ENCODE peak calls at places on chromosomes 3 and 15, in eight cellular contexts. D, U, W, K, Z, V, X and H are unnamed samples.

GRCh38 chr15:92801412-92801773 is 98.7 kb upstream of the CHD2 start:
- DNase-seq in D (no peak), U (no peak), W (no peak), K (no peak), Z (no peak), V (no peak), X (peak; percentile 98), H (no peak)

GRCh38 chr15:61527836-61528589 is 298.9 kb upstream of the RORA start:
- DNase-seq in D (no peak), U (no peak), W (no peak), K (no peak), Z (no peak), V (no peak), X (no peak), H (no peak)

GRCh38 chr3:24287728-24288450 is 206.8 kb downstream of the THRB start:
- DNase-seq in D (no peak), U (peak; percentile 29), W (no peak), K (no peak), Z (no peak), V (no peak), X (no peak), H (no peak)

GRCh38 chr3:139533781-139534443 is 5.6 kb downstream of the RBP1 start:
- DNase-seq in D (no peak), U (peak; percentile 42), W (no peak), K (peak; percentile 55), Z (no peak), V (peak; percentile 29), X (peak; percentile 9), H (no peak)

GRCh38 chr3:150490212-150490611 is 56.1 kb downstream of the SERP1 start:
- DNase-seq in D (no peak), U (no peak), W (no peak), K (no peak), Z (no peak), V (no peak), X (no peak), H (no peak)

GRCh38 chr3:36714343-36714742 is 50.0 kb downstream of the DCLK3 start:
- DNase-seq in D (no peak), U (no peak), W (peak; percentile 39), K (no peak), Z (no peak), V (no peak), X (peak; percentile 70), H (no peak)

GRCh38 chr3:127495821-127496220 is 94.7 kb downstream of the TPRA1 start:
- DNase-seq in D (no peak), U (no peak), W (no peak), K (no peak), Z (no peak), V (no peak), X (no peak), H (no peak)

GRCh38 chr3:159941043-159941994 is 47.3 kb upstream of the IL12A start:
- DNase-seq in D (no peak), U (no peak), W (no peak), K (no peak), Z (no peak), V (no peak), X (no peak), H (no peak)

GRCh38 chr15:70528270-70528706 is 235.1 kb downstream of the UACA start:
- DNase-seq in D (peak; percentile 41), U (no peak), W (no peak), K (no peak), Z (no peak), V (no peak), X (no peak), H (peak; percentile 46)

GRCh38 chr3:138256022-138256421 is 68.9 kb downstream of the ARMC8 start:
- DNase-seq in D (no peak), U (no peak), W (no peak), K (no peak), Z (no peak), V (no peak), X (peak; percentile 9), H (no peak)

GRCh38 chr3:177440456-177441105 is 243.3 kb upstream of the TBL1XR1 start:
- DNase-seq in D (no peak), U (no peak), W (no peak), K (no peak), Z (no peak), V (no peak), X (no peak), H (no peak)

GRCh38 chr15:28923726-28924280 is 38.0 kb downstream of the APBA2 start:
- DNase-seq in D (no peak), U (no peak), W (no peak), K (no peak), Z (no peak), V (no peak), X (no peak), H (no peak)

GRCh38 chr15:38002883-38003477 is 68.5 kb downstream of the TMCO5A start:
- DNase-seq in D (no peak), U (no peak), W (peak; percentile 14), K (no peak), Z (peak; percentile 26), V (peak; percentile 50), X (peak; percentile 83), H (no peak)

GRCh38 chr3:11385329-11385728 is 113.1 kb downstream of the ATG7 start:
- DNase-seq in D (no peak), U (no peak), W (no peak), K (no peak), Z (no peak), V (no peak), X (peak; percentile 46), H (no peak)